ENCODE peak calls at places on chromosomes 16 and 17, in five cellular contexts. T is A172, X is breast epithelium, G is psoas muscle, I is fibroblast of villous mesenchyme. J is an unnamed sample.
A peak's percentile ranks its signal among the peaks of the same experiment; 100 is the strongest.

GRCh38 chr17:5826384-5826783 is 242.1 kb upstream of the NLRP1 start:
- DNase-seq in T (peak; percentile 65), X (no peak), G (no peak), I (no peak), J (no peak)

GRCh38 chr17:57999496-58000017 is 7.5 kb downstream of the SRSF1 start:
- DNase-seq in T (peak; percentile 72), X (no peak), G (no peak), I (peak; percentile 87), J (no peak)

GRCh38 chr17:2056221-2057129 is 1.6 kb downstream of the HIC1 start:
- DNase-seq in T (no peak), X (no peak), G (peak; percentile 66), I (peak; percentile 53), J (peak; percentile 85)

GRCh38 chr17:46194393-46195216 is 1.4 kb upstream of the KANSL1 start:
- DNase-seq in T (peak; percentile 24), X (no peak), G (no peak), I (peak; percentile 74), J (no peak)

GRCh38 chr17:45256114-45256966 is 5.6 kb downstream of the SPATA32 start:
- DNase-seq in T (no peak), X (no peak), G (no peak), I (no peak), J (no peak)

GRCh38 chr16:51971184-51971583 is 575.8 kb downstream of the TOX3 start:
- DNase-seq in T (peak; percentile 50), X (no peak), G (no peak), I (peak; percentile 53), J (no peak)

GRCh38 chr17:59490259-59490658 is 75.2 kb upstream of the DHX40 start:
- DNase-seq in T (no peak), X (no peak), G (no peak), I (no peak), J (no peak)

GRCh38 chr17:48051706-48052486 is 3.7 kb downstream of the NFE2L1 start:
- DNase-seq in T (no peak), X (no peak), G (peak; percentile 86), I (peak; percentile 92), J (peak; percentile 89)

GRCh38 chr16:66996324-66996982 is 8.1 kb downstream of the CES4A start:
- DNase-seq in T (no peak), X (no peak), G (peak; percentile 86), I (peak; percentile 77), J (no peak)

GRCh38 chr17:82878545-82878944 is 38.7 kb upstream of the ZNF750 start:
- DNase-seq in T (no peak), X (no peak), G (peak; percentile 39), I (no peak), J (no peak)

J was measured in islet precursor cell.